ENCODE peak calls at places on chromosomes 11 and 22, in eight cellular contexts. A, E, D, C, G, S, P and L are unnamed samples.
A peak's percentile ranks its signal among the peaks of the same experiment; 100 is the strongest.

GRCh38 chr11:46315783-46316563 is 31.3 kb upstream of the DGKZ start:
- DNase-seq in C (no peak), D (no peak), G (no peak), P (no peak), E (no peak), S (no peak), A (no peak), L (no peak)

GRCh38 chr11:100709233-100709999 is 22.3 kb downstream of the ARHGAP42 start:
- DNase-seq in P (peak; percentile 26), E (no peak), C (no peak), A (no peak), S (peak; percentile 64), D (no peak), G (no peak), L (no peak)

GRCh38 chr11:10876168-10876567 is 18.3 kb upstream of the ZBED5 start:
- DNase-seq in P (no peak), E (no peak), A (no peak), C (no peak), D (no peak), S (no peak), G (no peak), L (no peak)

GRCh38 chr11:38446336-38446735 is 1848.3 kb upstream of the RAG2 start:
- DNase-seq in D (no peak), A (no peak), E (no peak), P (no peak), G (no peak), S (peak; percentile 3), C (no peak), L (no peak)

GRCh38 chr11:66479741-66480115 is 506 bp upstream of the DPP3 start:
- DNase-seq in A (no peak), C (no peak), P (no peak), D (no peak), S (no peak), G (no peak), E (no peak), L (peak; percentile 89)

GRCh38 chr11:86592047-86592564 is 80.3 kb downstream of the ME3 start:
- DNase-seq in A (no peak), P (no peak), C (no peak), D (no peak), E (no peak), S (peak; percentile 32), G (no peak), L (no peak)

GRCh38 chr22:28000361-28000760 is 81.3 kb upstream of the PITPNB start:
- DNase-seq in S (no peak), D (no peak), G (no peak), P (no peak), C (no peak), E (no peak), A (no peak), L (no peak)

GRCh38 chr11:34667810-34668582 is 47.1 kb downstream of the EHF start:
- DNase-seq in S (no peak), D (no peak), E (no peak), P (no peak), C (peak; percentile 84), A (peak; percentile 23), G (no peak), L (no peak)

GRCh38 chr22:28950567-28951411 is 67.4 kb downstream of the ZNRF3 start:
- DNase-seq in P (no peak), S (no peak), E (no peak), C (no peak), D (no peak), G (no peak), A (no peak), L (no peak)

DNA sequence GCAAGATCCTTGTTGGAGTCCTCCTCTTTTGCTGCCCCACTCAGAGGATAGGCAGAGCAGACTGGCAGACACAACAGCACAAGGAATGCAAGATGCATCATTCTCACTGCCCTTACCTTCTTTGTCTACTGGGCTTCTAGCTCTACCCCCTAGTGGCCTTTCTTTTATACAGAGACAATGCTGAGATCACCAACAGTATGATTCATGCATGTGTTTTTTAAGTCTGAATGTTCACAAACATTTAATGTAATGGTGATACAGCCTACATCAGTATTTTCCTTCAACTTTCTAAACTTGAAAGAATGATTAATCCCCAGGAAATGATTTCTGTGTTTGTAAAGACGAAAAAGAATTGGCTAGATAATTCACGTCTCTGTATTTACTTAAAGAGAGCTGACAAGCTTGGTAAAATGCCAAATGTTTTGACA is at the start of gene MMP10:
- DNase-seq in A (peak; percentile 41), S (peak; percentile 74), C (peak; percentile 60), G (no peak), D (no peak), E (no peak), P (peak; percentile 54), L (peak; percentile 74)
- TF ChIP-seq CTCF in A (peak; percentile 45), S (peak; percentile 73), C (peak; percentile 40), G (no peak), D (peak; percentile 31), E (no peak), P (peak; percentile 72), L (peak; percentile 48)

GRCh38 chr11:17354070-17354924 is 2.7 kb downstream of the NCR3LG1 start:
- DNase-seq in D (no peak), C (peak; percentile 80), A (peak; percentile 78), S (peak; percentile 78), P (peak; percentile 75), E (peak; percentile 22), G (peak; percentile 29), L (peak; percentile 65)

GRCh38 chr11:17351510-17352176 is at the start of gene NCR3LG1:
- DNase-seq in G (peak; percentile 75), D (peak; percentile 68), E (peak; percentile 15), P (no peak), C (peak; percentile 45), S (peak; percentile 52), A (peak; percentile 86), L (no peak)

GRCh38 chr11:17352925-17353227 is 1.3 kb downstream of the NCR3LG1 start:
- DNase-seq in P (no peak), G (peak; percentile 25), E (no peak), A (peak; percentile 63), D (peak; percentile 49), S (no peak), C (peak; percentile 59), L (no peak)

GRCh38 chr11:17351171-17351509 is 460 bp upstream of the NCR3LG1 start:
- DNase-seq in E (no peak), C (peak; percentile 16), G (no peak), S (no peak), P (no peak), D (no peak), A (no peak), L (no peak)

DNA sequence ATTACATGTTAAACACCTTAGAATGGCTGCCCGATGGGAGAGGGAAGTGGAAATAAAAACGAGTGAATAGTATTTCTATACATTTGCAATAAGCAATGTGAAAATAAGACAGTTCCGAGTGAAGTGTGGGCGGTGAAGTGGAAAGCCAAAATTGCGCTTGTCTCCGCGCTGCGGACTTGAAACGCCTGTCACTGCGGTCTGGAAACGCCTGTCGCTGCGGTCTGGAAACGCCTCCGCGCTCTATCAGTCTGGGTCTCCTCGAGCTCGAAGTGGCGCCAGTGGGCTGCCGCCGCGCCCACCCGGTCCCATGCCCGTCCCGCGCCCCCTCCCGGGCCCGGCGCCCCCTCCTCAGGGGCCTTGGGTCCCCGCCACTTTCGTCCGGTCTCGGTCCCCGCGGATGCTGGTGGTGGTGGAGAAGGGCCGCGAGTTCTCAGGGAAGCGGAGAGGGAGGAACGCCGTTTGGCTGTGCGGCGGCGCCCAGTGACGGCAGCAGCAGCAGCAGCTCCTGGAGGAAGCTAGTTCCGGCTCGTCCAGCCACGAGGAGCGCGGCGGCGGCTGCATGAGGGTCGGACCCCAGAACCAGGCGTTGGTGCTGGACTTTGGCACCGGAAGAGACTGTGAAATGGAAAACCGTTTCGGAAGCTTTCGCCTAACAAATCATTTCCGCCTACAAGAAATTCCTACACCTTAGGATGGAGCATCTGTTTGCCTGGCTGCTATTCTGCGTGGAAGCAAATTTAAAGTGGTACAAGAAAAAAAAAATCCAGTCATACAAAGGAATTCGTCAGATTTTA is 1.8 kb downstream of the NCR3LG1 start:
- DNase-seq in G (peak; percentile 65), E (no peak), P (peak; percentile 54), C (peak; percentile 91), D (peak; percentile 74), A (peak; percentile 89), S (peak; percentile 70), L (peak; percentile 50)
- H3K27ac ChIP-seq in G (peak overlapping the region; percentile 78), E (peak overlapping the region; percentile 79), P (peak overlapping the region; percentile 30), C (peak overlapping the region; percentile 69), D (peak overlapping the region; percentile 80), A (peak overlapping the region; percentile 92), S (peak overlapping the region; percentile 72), L (peak overlapping the region; percentile 89)

GRCh38 chr11:120520091-120520822 is 8.7 kb downstream of the GRIK4 start:
- DNase-seq in E (no peak), S (no peak), P (no peak), A (no peak), C (no peak), D (peak; percentile 24), G (no peak), L (no peak)

GRCh38 chr11:120518356-120518755 is 6.8 kb downstream of the GRIK4 start:
- DNase-seq in A (no peak), D (peak; percentile 32), P (no peak), G (no peak), S (no peak), E (no peak), C (no peak), L (no peak)

GRCh38 chr11:120517390-120518315 is 6.1 kb downstream of the GRIK4 start:
- DNase-seq in E (no peak), P (no peak), C (no peak), A (peak; percentile 59), G (no peak), D (peak; percentile 37), S (peak; percentile 34), L (no peak)

GRCh38 chr11:120521176-120521575 is 9.6 kb downstream of the GRIK4 start:
- DNase-seq in G (no peak), S (no peak), A (no peak), E (no peak), D (peak; percentile 5), C (no peak), P (no peak), L (no peak)

GRCh38 chr11:120519474-120519873 is 7.9 kb downstream of the GRIK4 start:
- DNase-seq in E (no peak), A (no peak), D (no peak), P (no peak), C (no peak), G (no peak), S (no peak), L (no peak)
- TF ChIP-seq CTCF in E (no peak), A (no peak), D (no peak), P (no peak), C (no peak), G (no peak), S (no peak), L (no peak)

GRCh38 chr11:72001255-72001654 is 2.5 kb downstream of the IL18BP start:
- DNase-seq in C (no peak), D (no peak), S (no peak), A (no peak), G (no peak), P (no peak), E (no peak), L (no peak)

GRCh38 chr11:71999813-72000590 is 1.3 kb downstream of the IL18BP start:
- DNase-seq in A (no peak), G (no peak), E (no peak), D (no peak), C (no peak), P (no peak), S (no peak), L (no peak)

GRCh38 chr11:71999360-71999759 is 651 bp downstream of the IL18BP start:
- DNase-seq in A (no peak), E (no peak), D (no peak), S (no peak), P (no peak), C (no peak), G (peak; percentile 62), L (no peak)

GRCh38 chr11:72001834-72002591 is 3.3 kb downstream of the IL18BP start:
- DNase-seq in D (no peak), S (peak; percentile 13), A (no peak), G (no peak), C (no peak), P (no peak), E (no peak), L (no peak)

GRCh38 chr11:72000591-72000867 is 1.8 kb downstream of the IL18BP start:
- DNase-seq in E (no peak), G (no peak), D (no peak), A (no peak), C (no peak), P (no peak), S (no peak), L (no peak)
- H3K27ac ChIP-seq in E (no peak overlapping the region), G (peak overlapping the region; percentile 81), D (no peak overlapping the region), A (no peak overlapping the region), C (no peak overlapping the region), P (no peak overlapping the region), S (no peak overlapping the region), L (peak overlapping the region; percentile 56)